ENCODE peak calls at places on chromosomes 13 and 19, in eight cellular contexts. D is stimulated activated CD8-positive, alpha-beta memory T cell treated with anti-CD3 and anti-CD28 coated beads, Interleukin-15, amount 100 ng/mL, for 24 hours; Z is lung; V is tibial nerve; N is PC-3; I is HTR-8/SVneo; P is RPMI8226; M is HEK293T. O is an unnamed sample.

GRCh38 chr19:39160889-39161672 is 35.5 kb downstream of the PAK4 start:
- DNase-seq in D (no peak), Z (no peak), V (no peak), N (peak), I (no peak), P (no peak), M (no peak), O (no peak)

GRCh38 chr13:73967397-73968165 is 166.6 kb downstream of the KLF12 start:
- DNase-seq in D (no peak), Z (no peak), V (no peak), N (no peak), I (no peak), P (no peak), M (no peak), O (no peak)

GRCh38 chr13:83503424-83503823 is 378.9 kb downstream of the SLITRK1 start:
- DNase-seq in D (no peak), Z (no peak), V (no peak), N (peak), I (no peak), P (no peak), M (no peak), O (no peak)

GRCh38 chr13:44243198-44243852 is 130.3 kb upstream of the SERP2 start:
- DNase-seq in D (no peak), Z (no peak), V (no peak), N (peak), I (peak), P (peak), M (no peak), O (no peak)

GRCh38 chr19:38506723-38507550 is 73.4 kb downstream of the RYR1 start:
- DNase-seq in D (peak), Z (peak), V (peak), N (peak), I (peak), P (peak), M (peak), O (no peak)

GRCh38 chr13:112729408-112729807 is 39.6 kb downstream of the ATP11A start:
- DNase-seq in D (no peak), Z (no peak), V (no peak), N (no peak), I (no peak), P (no peak), M (no peak), O (no peak)

GRCh38 chr13:19984430-19985218 is 26.1 kb downstream of the ZMYM2 start:
- DNase-seq in D (no peak), Z (no peak), V (no peak), N (peak), I (peak), P (peak), M (peak), O (no peak)

GRCh38 chr19:39083599-39083982 is 577 bp upstream of the ACP7 start:
- DNase-seq in D (no peak), Z (no peak), V (no peak), N (no peak), I (no peak), P (no peak), M (no peak), O (no peak)

O was measured in NCI-H446.